ENCODE peak calls at places on chromosomes 12 and 14, in ten cellular contexts. F, B, N, T, Y, O, L, G, I and Z are unnamed samples.

GRCh38 chr12:12018454-12018853 is 52.3 kb upstream of the BCL2L14 start:
- DNase-seq in I (no peak), F (peak; percentile 40), L (no peak), B (no peak), G (no peak), Y (no peak), N (no peak), T (no peak), O (peak; percentile 87), Z (no peak)

GRCh38 chr12:52524898-52525591 is 4.9 kb upstream of the KRT5 start:
- DNase-seq in N (no peak), T (no peak), Y (no peak), I (peak; percentile 59), B (no peak), F (peak; percentile 14), O (no peak), L (peak; percentile 25), G (no peak), Z (peak; percentile 11)

GRCh38 chr14:105865266-105865903 is 339.0 kb downstream of the TMEM121 start:
- DNase-seq in N (no peak), B (no peak), T (no peak), G (no peak), L (peak; percentile 46), F (no peak), I (no peak), Y (no peak), O (no peak), Z (peak; percentile 27)

GRCh38 chr12:99287136-99287535 is 360.4 kb upstream of the GARIN6 start:
- DNase-seq in T (no peak), F (no peak), N (no peak), G (no peak), Y (no peak), B (no peak), L (no peak), O (no peak), I (no peak), Z (no peak)

GRCh38 chr14:104342435-104343293 is 204.3 kb downstream of the KIF26A start:
- DNase-seq in O (no peak), L (peak; percentile 51), G (no peak), Y (no peak), T (no peak), F (no peak), N (no peak), B (no peak), I (no peak), Z (no peak)

GRCh38 chr12:39236994-39237393 is 205.9 kb downstream of the KIF21A start:
- DNase-seq in G (no peak), T (peak; percentile 76), N (peak; percentile 10), I (no peak), O (peak; percentile 81), Y (no peak), B (no peak), L (no peak), F (no peak), Z (no peak)

GRCh38 chr14:74508844-74509428 is 15.4 kb downstream of the ISCA2 start:
- DNase-seq in B (no peak), I (no peak), T (no peak), N (no peak), O (no peak), Y (peak; percentile 7), F (no peak), G (no peak), L (peak; percentile 60), Z (peak; percentile 42)

GRCh38 chr12:10735428-10735827 is 12.3 kb upstream of the YBX3 start:
- DNase-seq in O (no peak), F (no peak), N (no peak), G (no peak), L (no peak), B (no peak), T (no peak), Y (no peak), I (no peak), Z (no peak)

GRCh38 chr12:191541-191940 is 22.4 kb downstream of the SLC6A12 start:
- DNase-seq in L (no peak), G (no peak), B (no peak), F (no peak), Y (no peak), N (no peak), T (no peak), I (no peak), O (no peak), Z (no peak)

GRCh38 chr12:15205341-15206010 is 15.7 kb downstream of the RERG start:
- DNase-seq in I (no peak), N (no peak), Y (no peak), T (no peak), O (no peak), L (no peak), G (no peak), F (no peak), B (no peak), Z (no peak)

GRCh38 chr12:62848418-62848817 is 86.5 kb downstream of the PPM1H start:
- DNase-seq in L (no peak), G (no peak), O (peak; percentile 85), I (peak; percentile 56), N (peak; percentile 76), T (peak; percentile 39), B (no peak), Y (peak; percentile 6), F (no peak), Z (no peak)